ENCODE peak calls at places on chromosome X, in six cellular contexts. B, K, N, V, S and O are unnamed samples.

GRCh38 chrX:11399481-11399880 is 106.3 kb downstream of the AMELX start:
- DNase-seq in B (no peak), K (no peak), N (no peak), V (no peak), S (no peak), O (no peak)

GRCh38 chrX:13620202-13620601 is 32.7 kb upstream of the TCEANC start:
- DNase-seq in B (no peak), K (no peak), N (no peak), V (no peak), S (no peak), O (no peak)

GRCh38 chrX:20527458-20528099 is 260.9 kb upstream of the RPS6KA3 start:
- DNase-seq in B (no peak), K (no peak), N (no peak), V (no peak), S (peak; percentile 21), O (no peak)

GRCh38 chrX:152899874-152900719 is 2.2 kb downstream of the ZNF185 start:
- DNase-seq in B (no peak), K (no peak), N (no peak), V (no peak), S (no peak), O (no peak)

GRCh38 chrX:97397371-97397770 is 513.7 kb downstream of the RPA4 start:
- DNase-seq in B (no peak), K (no peak), N (no peak), V (no peak), S (no peak), O (no peak)

GRCh38 chrX:106897259-106897658 is 5.9 kb downstream of the RIPPLY1 start:
- DNase-seq in B (no peak), K (no peak), N (no peak), V (no peak), S (no peak), O (no peak)

GRCh38 chrX:123481908-123482873 is 250.7 kb downstream of the THOC2 start:
- DNase-seq in B (no peak), K (no peak), N (no peak), V (no peak), S (no peak), O (no peak)

GRCh38 chrX:124127496-124127895 is 166.0 kb downstream of the STAG2 start:
- DNase-seq in B (peak; percentile 6), K (no peak), N (no peak), V (no peak), S (no peak), O (no peak)

GRCh38 chrX:8201896-8202331 is 30.8 kb upstream of the VCX2 start:
- DNase-seq in B (no peak), K (no peak), N (no peak), V (no peak), S (no peak), O (no peak)

GRCh38 chrX:135436456-135436855 is 14.7 kb downstream of the SMIM10L2A start:
- DNase-seq in B (no peak), K (no peak), N (no peak), V (no peak), S (no peak), O (no peak)

GRCh38 chrX:12912786-12913185 is 6.4 kb downstream of the TLR8 start:
- DNase-seq in B (no peak), K (no peak), N (no peak), V (no peak), S (no peak), O (no peak)

GRCh38 chrX:21885568-21885967 is 29.8 kb downstream of the YY2 start:
- DNase-seq in B (no peak), K (no peak), N (no peak), V (no peak), S (no peak), O (no peak)

GRCh38 chrX:51215266-51215665 is 117.4 kb upstream of the NUDT10 start:
- DNase-seq in B (no peak), K (no peak), N (no peak), V (no peak), S (peak; percentile 0), O (no peak)

GRCh38 chrX:71998836-71999509 is 88.3 kb downstream of the NHSL2 start:
- DNase-seq in B (peak; percentile 38), K (no peak), N (no peak), V (no peak), S (peak; percentile 12), O (peak; percentile 20)

GRCh38 chrX:23752740-23753435 is 9.8 kb upstream of the ACOT9 start:
- DNase-seq in B (no peak), K (no peak), N (no peak), V (no peak), S (no peak), O (no peak)

GRCh38 chrX:26442340-26442739 is 226.4 kb downstream of the MAGEB5 start:
- DNase-seq in B (no peak), K (no peak), N (no peak), V (no peak), S (no peak), O (no peak)

GRCh38 chrX:84174348-84174747 is 13.7 kb downstream of the RPS6KA6 start:
- DNase-seq in B (no peak), K (no peak), N (no peak), V (no peak), S (no peak), O (no peak)

GRCh38 chrX:148049441-148049840 is 68.3 kb downstream of the FMR1NB start:
- DNase-seq in B (peak; percentile 11), K (no peak), N (no peak), V (no peak), S (peak; percentile 22), O (no peak)

GRCh38 chrX:115259238-115259875 is 25.5 kb upstream of the LRCH2 start:
- DNase-seq in B (no peak), K (no peak), N (no peak), V (no peak), S (no peak), O (no peak)

GRCh38 chrX:137031517-137032377 is 2.0 kb downstream of the GPR101 start:
- DNase-seq in B (peak; percentile 43), K (no peak), N (peak; percentile 49), V (peak; percentile 5), S (no peak), O (no peak)

GRCh38 chrX:13077168-13077567 is 32.7 kb upstream of the FAM9C start:
- DNase-seq in B (no peak), K (no peak), N (no peak), V (no peak), S (no peak), O (no peak)

GRCh38 chrX:41526925-41527324 is 79.8 kb downstream of the NYX start:
- DNase-seq in B (no peak), K (no peak), N (no peak), V (no peak), S (no peak), O (no peak)

GRCh38 chrX:15059488-15059887 is 186.3 kb downstream of the MOSPD2 start:
- DNase-seq in B (no peak), K (no peak), N (no peak), V (no peak), S (no peak), O (no peak)

GRCh38 chrX:95383778-95384177 is 1300.9 kb upstream of the DIAPH2 start:
- DNase-seq in B (no peak), K (no peak), N (no peak), V (no peak), S (no peak), O (no peak)

GRCh38 chrX:106726485-106727437 is at the start of gene RNF128:
- DNase-seq in B (no peak), K (no peak), N (peak; percentile 66), V (no peak), S (peak; percentile 66), O (no peak)

GRCh38 chrX:133594156-133594555 is 178.9 kb upstream of the GPC4 start:
- DNase-seq in B (no peak), K (no peak), N (no peak), V (no peak), S (no peak), O (no peak)

GRCh38 chrX:110037181-110037580 is 34.3 kb downstream of the TMEM164 start:
- DNase-seq in B (no peak), K (no peak), N (no peak), V (no peak), S (no peak), O (no peak)

GRCh38 chrX:39756086-39756883 is 341.5 kb downstream of the BCOR start:
- DNase-seq in B (no peak), K (no peak), N (no peak), V (no peak), S (no peak), O (no peak)

DNA sequence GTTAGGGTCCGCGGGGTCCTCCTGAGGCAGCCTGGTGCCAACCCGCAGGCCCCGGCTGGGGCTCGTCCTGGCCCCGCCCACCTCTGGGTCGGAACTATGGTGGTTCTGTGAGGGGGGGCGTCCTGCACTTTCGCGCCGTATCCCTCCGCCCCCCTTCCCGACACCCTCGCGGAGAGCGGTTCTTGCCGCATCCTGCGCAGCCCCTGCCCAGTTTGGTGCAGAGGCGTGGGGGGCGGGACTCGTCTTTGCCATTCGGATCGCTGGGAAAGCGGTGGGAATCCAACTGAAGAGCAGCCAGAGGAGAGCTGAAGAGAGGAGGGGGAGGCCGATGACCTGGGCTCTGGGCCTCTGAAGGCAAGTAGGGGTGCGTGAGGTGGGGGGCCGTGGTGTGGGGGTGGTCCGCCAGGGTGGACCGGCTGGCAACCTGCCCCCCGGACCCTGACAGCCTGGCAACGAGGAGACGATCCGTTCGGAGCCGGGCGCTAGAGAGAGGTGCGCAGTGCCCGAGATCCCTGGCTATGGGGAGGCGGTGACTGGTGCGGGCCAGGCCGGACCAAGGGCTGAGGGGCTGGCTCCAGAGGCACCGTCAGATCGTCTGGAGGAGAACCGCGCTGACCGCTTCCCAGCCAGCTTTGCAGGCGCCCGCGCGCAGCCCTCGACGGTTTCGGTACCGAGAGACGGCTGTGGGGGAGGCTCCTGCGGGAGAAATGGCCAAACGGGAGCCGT is at the start of gene GPRASP1:
- DNase-seq in B (no peak), K (peak; percentile 7), N (peak; percentile 62), V (no peak), S (no peak), O (no peak)
- TF ChIP-seq TAF1 in B (no peak), K (no peak), N (no peak), V (no peak), S (no peak), O (no peak)

GRCh38 chrX:154535892-154536291 is 10.8 kb downstream of the G6PD start:
- DNase-seq in B (no peak), K (no peak), N (no peak), V (no peak), S (no peak), O (no peak)

GRCh38 chrX:154539077-154539476 is 7.6 kb downstream of the G6PD start:
- DNase-seq in B (no peak), K (no peak), N (no peak), V (no peak), S (no peak), O (no peak)

GRCh38 chrX:154532690-154533089 is 14.0 kb downstream of the G6PD start:
- DNase-seq in B (no peak), K (no peak), N (no peak), V (no peak), S (no peak), O (no peak)

GRCh38 chrX:154531626-154532025 is 15.0 kb downstream of the G6PD start:
- DNase-seq in B (no peak), K (no peak), N (no peak), V (no peak), S (no peak), O (no peak)

GRCh38 chrX:154534526-154535322 is 11.9 kb downstream of the G6PD start:
- DNase-seq in B (peak; percentile 75), K (peak; percentile 80), N (peak; percentile 91), V (peak; percentile 38), S (peak; percentile 56), O (peak; percentile 95)
- TF ChIP-seq POLR2A in B (peak; percentile 13), K (no peak), N (no peak), V (no peak), S (no peak), O (no peak)

GRCh38 chrX:108250654-108251579 is 159.3 kb downstream of the ATG4A start:
- DNase-seq in B (no peak), K (no peak), N (no peak), V (no peak), S (no peak), O (no peak)
- TF ChIP-seq TAF1 in B (no peak), K (no peak), N (no peak), V (no peak), S (no peak), O (no peak)

GRCh38 chrX:49165901-49166881 is 3.6 kb downstream of the MAGIX start:
- DNase-seq in B (peak; percentile 60), K (no peak), N (peak; percentile 81), V (peak; percentile 60), S (no peak), O (no peak)
- TF ChIP-seq POLR2A in B (no peak), K (no peak), N (no peak), V (peak; percentile 33), S (no peak), O (no peak)